ENCODE peak calls at places on chromosomes 1 and 21, in seven cellular contexts. D, H, J, E, G, M and V are unnamed samples. For H4K20me1 and H3K4me1, the result is how much of the 10 kb centered on the place peaks cover.

GRCh38 chr1:113507552-113508214 is 117.4 kb downstream of the MAGI3 start:
- DNase-seq in H (no peak), E (no peak), J (no peak), M (no peak), G (no peak), D (no peak), V (no peak)

GRCh38 chr21:21801921-21802320 is 803.7 kb downstream of the NCAM2 start:
- DNase-seq in E (no peak), H (no peak), G (no peak), D (no peak), M (no peak), J (no peak), V (no peak)

GRCh38 chr1:96865731-96866684 is 144.4 kb downstream of the PTBP2 start:
- DNase-seq in G (peak), D (no peak), M (no peak), H (no peak), J (no peak), E (peak), V (peak)

GRCh38 chr1:155323729-155324040 is 3.0 kb downstream of the RUSC1 start:
- DNase-seq in H (peak), J (peak), E (peak), G (peak), D (peak), M (peak), V (peak)

GRCh38 chr1:34787461-34788420 is 5.1 kb upstream of the GJA4 start:
- DNase-seq in E (peak), D (peak), H (peak), G (no peak), M (peak), J (no peak), V (no peak)

GRCh38 chr1:162145280-162145965 is 75.9 kb downstream of the NOS1AP start:
- DNase-seq in G (no peak), H (peak), D (no peak), E (no peak), J (no peak), M (no peak), V (no peak)

GRCh38 chr1:69976896-69977295 is 228.5 kb downstream of the LRRC40 start:
- DNase-seq in E (peak), M (no peak), J (no peak), D (no peak), H (no peak), G (no peak), V (no peak)

GRCh38 chr21:45303751-45304150 is 16.1 kb upstream of the POFUT2 start:
- DNase-seq in D (no peak), H (no peak), J (no peak), M (no peak), E (no peak), G (no peak), V (no peak)

GRCh38 chr21:35375115-35375514 is 326.0 kb upstream of the RUNX1 start:
- DNase-seq in J (peak), D (no peak), G (peak), M (no peak), H (no peak), E (peak), V (peak)

GRCh38 chr1:39573736-39574624 is 2.6 kb downstream of the PABPC4 start:
- DNase-seq in D (peak), G (no peak), M (peak), H (no peak), E (peak), J (no peak), V (peak)

GRCh38 chr21:41659791-41660560 is 106.9 kb downstream of the RIPK4 start:
- DNase-seq in J (no peak), G (no peak), D (no peak), H (no peak), E (peak), M (no peak), V (peak)

GRCh38 chr1:118842462-118843201 is 145.5 kb downstream of the TBX15 start:
- DNase-seq in G (peak), J (no peak), M (no peak), E (no peak), D (peak), H (peak), V (peak)

GRCh38 chr21:31560479-31560878 is 99.0 kb upstream of the SOD1 start:
- DNase-seq in H (no peak), G (no peak), E (no peak), M (no peak), J (no peak), D (no peak), V (no peak)

GRCh38 chr1:168871531-168871930 is 142.5 kb upstream of the DPT start:
- DNase-seq in H (no peak), E (no peak), G (no peak), M (no peak), J (no peak), D (no peak), V (no peak)

GRCh38 chr21:42651515-42652401 is 1.7 kb upstream of the PDE9A start:
- DNase-seq in J (no peak), D (no peak), E (no peak), G (no peak), M (no peak), H (no peak), V (no peak)

GRCh38 chr1:225762444-225762843 is 15.2 kb upstream of the SRP9 start:
- DNase-seq in D (no peak), G (peak), J (no peak), M (no peak), H (no peak), E (peak), V (no peak)

GRCh38 chr1:73218995-73219546 is 936.7 kb upstream of the NEGR1 start:
- DNase-seq in J (no peak), M (no peak), H (no peak), D (no peak), G (no peak), E (no peak), V (no peak)

GRCh38 chr1:4702927-4703326 is 48.5 kb downstream of the AJAP1 start:
- DNase-seq in G (no peak), E (no peak), D (no peak), J (peak), H (no peak), M (no peak), V (no peak)

GRCh38 chr1:6111571-6111970 is 65.9 kb downstream of the KCNAB2 start:
- DNase-seq in G (no peak), E (no peak), H (no peak), D (no peak), J (no peak), M (no peak), V (no peak)

GRCh38 chr1:164842891-164843290 is 283.9 kb downstream of the PBX1 start:
- DNase-seq in G (no peak), J (no peak), M (no peak), D (no peak), H (no peak), E (peak), V (no peak)
- H4K20me1 ChIP-seq in G (under half), J (under half), M (under half), D (under half), H (under half), E (under half), V (under half)

GRCh38 chr1:227891955-227892871 is 55.5 kb downstream of the WNT9A start:
- DNase-seq in G (no peak), J (no peak), M (no peak), D (no peak), H (peak), E (no peak), V (no peak)
- H3K4me1 ChIP-seq in G (under half), J (under half), M (under half), D (under half), H (under half), E (under half), V (under half)

GRCh38 chr1:208200116-208200515 is 44.1 kb downstream of the PLXNA2 start:
- DNase-seq in G (no peak), H (no peak), E (no peak), J (no peak), D (no peak), M (no peak), V (no peak)

GRCh38 chr1:208202333-208202987 is 41.7 kb downstream of the PLXNA2 start:
- DNase-seq in H (peak), D (no peak), G (no peak), E (no peak), M (no peak), J (no peak), V (peak)

GRCh38 chr1:208203127-208203847 is 40.9 kb downstream of the PLXNA2 start:
- DNase-seq in G (no peak), J (no peak), M (no peak), E (peak), D (no peak), H (no peak), V (peak)

GRCh38 chr1:208203848-208204609 is 40.2 kb downstream of the PLXNA2 start:
- DNase-seq in H (no peak), M (no peak), D (no peak), E (no peak), J (no peak), G (no peak), V (no peak)

DNA sequence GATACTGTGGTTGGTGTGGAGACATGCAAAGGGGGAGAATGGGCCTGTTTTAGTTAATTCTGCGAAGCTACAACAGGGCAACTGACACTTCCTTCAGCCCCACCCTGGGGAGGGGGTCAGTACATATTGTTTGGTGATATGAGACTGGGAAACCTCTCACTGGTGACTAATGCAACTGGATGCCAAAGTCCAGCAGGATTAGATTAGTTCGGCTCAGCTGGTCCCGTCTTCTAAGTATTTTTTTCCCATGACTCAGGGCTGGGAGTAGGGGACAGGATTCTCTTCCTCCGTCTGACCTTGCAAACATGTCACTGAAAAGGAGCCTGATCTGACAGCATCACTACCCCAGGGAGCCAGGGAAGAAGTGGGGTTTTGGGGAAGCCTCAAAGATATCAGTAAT is 42.9 kb downstream of the PLXNA2 start:
- DNase-seq in G (peak), M (no peak), D (no peak), E (peak), J (no peak), H (no peak), V (peak)
- H3K27ac ChIP-seq in G (peak), M (no peak), D (no peak), E (peak), J (no peak), H (no peak), V (peak)

GRCh38 chr1:30882678-30883388 is 25.7 kb downstream of the SDC3 start:
- DNase-seq in H (no peak), J (no peak), M (no peak), E (no peak), D (no peak), G (no peak), V (no peak)

GRCh38 chr1:30883389-30884172 is 25.0 kb downstream of the SDC3 start:
- DNase-seq in E (no peak), M (no peak), G (no peak), D (no peak), J (no peak), H (no peak), V (no peak)

GRCh38 chr1:30885580-30886513 is 22.7 kb downstream of the SDC3 start:
- DNase-seq in D (no peak), H (no peak), J (no peak), E (no peak), G (no peak), M (no peak), V (no peak)

GRCh38 chr1:30886710-30887428 is 21.7 kb downstream of the SDC3 start:
- DNase-seq in M (no peak), G (no peak), H (no peak), E (no peak), J (no peak), D (no peak), V (no peak)

DNA sequence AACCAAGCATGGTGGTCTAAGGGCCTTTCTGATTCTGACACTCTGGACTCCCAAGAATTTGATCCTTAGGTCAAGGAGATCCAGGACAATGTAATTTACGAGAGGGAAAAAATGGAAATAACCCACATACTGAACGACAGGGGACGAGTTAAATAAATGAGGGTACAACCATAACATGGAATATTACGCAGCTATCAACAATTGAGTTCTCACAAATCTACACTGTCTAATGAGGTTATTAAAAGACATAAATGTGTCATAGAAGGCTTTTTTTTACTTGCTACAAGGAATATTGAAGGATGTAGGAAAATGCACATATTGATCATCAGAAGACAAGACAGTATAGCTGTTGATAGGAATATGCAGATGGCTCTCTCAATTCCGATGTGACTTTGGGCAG is 23.8 kb downstream of the SDC3 start:
- DNase-seq in D (no peak), G (no peak), E (no peak), M (no peak), J (no peak), H (no peak), V (no peak)
- H4K20me1 ChIP-seq in D (under half), G (under half), E (half or more), M (under half), J (under half), H (half or more), V (under half)

GRCh38 chr1:15187175-15187810 is 33.7 kb downstream of the TMEM51 start:
- DNase-seq in J (no peak), G (peak), H (no peak), M (no peak), E (no peak), D (no peak), V (no peak)

GRCh38 chr1:15185617-15186016 is 32.1 kb downstream of the TMEM51 start:
- DNase-seq in D (no peak), G (no peak), H (no peak), E (no peak), J (no peak), M (no peak), V (no peak)

GRCh38 chr1:15186846-15187151 is 33.3 kb downstream of the TMEM51 start:
- DNase-seq in G (no peak), M (no peak), J (no peak), E (no peak), H (peak), D (no peak), V (no peak)

GRCh38 chr1:15184445-15185103 is 31.0 kb downstream of the TMEM51 start:
- DNase-seq in M (no peak), J (no peak), D (no peak), E (no peak), G (no peak), H (no peak), V (no peak)

GRCh38 chr1:15186073-15186845 is 32.7 kb downstream of the TMEM51 start:
- DNase-seq in J (no peak), M (no peak), G (no peak), H (no peak), D (no peak), E (no peak), V (no peak)
- H3K4me1 ChIP-seq in J (under half), M (under half), G (under half), H (under half), D (under half), E (under half), V (under half)

GRCh38 chr1:89490389-89490788 is 34.2 kb upstream of the LRRC8B start:
- DNase-seq in J (no peak), M (no peak), G (no peak), H (no peak), D (no peak), E (no peak), V (no peak)
- H3K27ac ChIP-seq in J (no peak), M (no peak), G (no peak), H (no peak), D (no peak), E (no peak), V (no peak)

GRCh38 chr1:230080834-230081233 is 13.8 kb downstream of the GALNT2 start:
- DNase-seq in M (no peak), J (no peak), D (no peak), G (no peak), H (no peak), E (no peak), V (no peak)
- H4K20me1 ChIP-seq in M (under half), J (under half), D (under half), G (half or more), H (half or more), E (under half), V (under half)

GRCh38 chr1:207277241-207277640 is 44.2 kb upstream of the CD55 start:
- DNase-seq in G (no peak), D (no peak), M (no peak), J (no peak), H (no peak), E (no peak), V (no peak)

GRCh38 chr1:207282496-207283380 is 38.7 kb upstream of the CD55 start:
- DNase-seq in H (no peak), G (no peak), D (no peak), J (no peak), E (peak), M (no peak), V (peak)

GRCh38 chr1:207276465-207276864 is 45.0 kb upstream of the CD55 start:
- DNase-seq in E (no peak), D (no peak), J (no peak), M (no peak), G (no peak), H (no peak), V (no peak)

GRCh38 chr1:207282049-207282448 is 39.4 kb upstream of the CD55 start:
- DNase-seq in E (peak), J (no peak), D (no peak), M (no peak), H (no peak), G (no peak), V (peak)

DNA sequence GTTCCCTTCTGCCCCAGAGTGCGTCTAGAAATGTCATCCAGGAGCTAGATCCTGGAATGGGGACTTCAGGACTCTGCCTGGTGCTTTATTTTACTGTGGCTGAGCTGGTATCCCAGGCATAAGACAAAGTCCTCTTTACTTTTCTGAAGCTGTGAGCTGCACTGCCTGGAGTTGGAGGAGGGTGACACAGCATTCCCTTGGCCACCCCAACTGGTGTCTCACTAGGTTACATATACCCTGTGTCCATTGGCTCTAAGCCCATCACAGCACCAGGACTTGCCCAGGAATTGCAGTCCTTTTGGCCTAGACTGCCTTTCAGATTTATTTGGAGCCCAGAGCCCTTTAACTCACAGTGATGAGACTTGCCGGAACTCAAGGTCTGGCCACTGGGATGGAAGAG is 41.8 kb upstream of the CD55 start:
- DNase-seq in H (no peak), E (no peak), J (no peak), M (no peak), D (no peak), G (no peak), V (no peak)
- H3K4me1 ChIP-seq in H (under half), E (under half), J (under half), M (under half), D (under half), G (under half), V (under half)

DNA sequence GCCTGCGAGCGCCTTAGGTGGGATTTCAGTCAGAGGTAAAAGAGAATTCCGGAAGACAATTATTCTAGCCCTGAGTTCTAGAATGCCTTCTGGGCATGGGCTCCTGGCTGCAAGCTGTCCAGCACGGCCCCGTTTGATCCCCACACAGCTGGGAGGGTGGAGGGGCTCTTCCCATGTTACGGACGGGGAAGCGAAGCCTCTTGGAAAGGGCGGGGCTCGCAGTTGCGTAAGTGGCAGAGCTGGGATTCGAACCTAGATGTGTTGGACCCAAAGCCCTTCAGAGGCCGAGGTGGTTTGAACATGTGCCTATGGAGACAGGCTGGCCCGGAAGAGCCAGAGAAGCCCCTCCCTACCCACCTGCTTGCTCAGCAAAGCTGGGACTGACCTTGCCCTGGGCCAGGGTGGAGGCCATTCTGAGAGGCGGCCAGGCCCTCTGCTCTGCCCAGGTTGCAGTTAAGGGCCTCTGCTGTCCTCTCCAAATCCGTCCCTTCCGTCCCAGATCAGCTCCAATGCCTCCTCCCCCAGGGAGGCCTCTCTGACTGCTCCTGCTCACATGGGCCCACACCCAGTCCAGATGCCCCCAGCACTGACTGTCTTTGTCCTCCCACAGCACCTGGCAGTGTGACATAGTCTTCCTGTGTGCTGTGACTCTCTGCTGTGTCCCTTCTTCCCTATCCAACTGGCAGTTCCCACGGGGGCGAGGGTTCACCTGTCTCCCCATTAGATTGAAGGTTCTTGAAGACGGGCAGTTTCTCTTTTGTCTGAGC is 1.1 kb upstream of the HSPB7 start:
- DNase-seq in M (no peak), E (no peak), D (no peak), H (no peak), J (no peak), G (no peak), V (no peak)
- H3K27ac ChIP-seq in M (no peak), E (no peak), D (no peak), H (no peak), J (no peak), G (peak), V (no peak)